ENCODE peak calls at places on chromosome 18, in four cellular contexts. S, N, L and R are unnamed samples.

GRCh38 chr18:12408247-12408869 is 629 bp downstream of the PRELID3A start:
- DNase-seq in L (no peak), N (no peak), S (no peak), R (peak; percentile 34)

GRCh38 chr18:3604626-3605408 is 154.8 kb downstream of the TGIF1 start:
- DNase-seq in N (no peak), S (peak; percentile 81), L (no peak), R (no peak)

GRCh38 chr18:76518543-76519155 is 23.6 kb upstream of the ZNF516 start:
- DNase-seq in S (no peak), N (no peak), L (no peak), R (no peak)

GRCh38 chr18:7272268-7273049 is 41.6 kb downstream of the LRRC30 start:
- DNase-seq in S (no peak), L (no peak), N (peak; percentile 16), R (peak; percentile 71)

GRCh38 chr18:23824704-23825103 is 135.5 kb downstream of the LAMA3 start:
- DNase-seq in N (no peak), S (no peak), L (no peak), R (no peak)

GRCh38 chr18:37393945-37394609 is 171.5 kb downstream of the CELF4 start:
- DNase-seq in S (no peak), L (no peak), N (peak; percentile 77), R (peak; percentile 97)

GRCh38 chr18:68148862-68149261 is 566.0 kb downstream of the TMX3 start:
- DNase-seq in L (no peak), S (no peak), N (no peak), R (no peak)

GRCh38 chr18:50424877-50425690 is 50.2 kb downstream of the SKA1 start:
- DNase-seq in S (no peak), L (no peak), N (peak; percentile 72), R (no peak)

GRCh38 chr18:56538756-56539155 is 99.6 kb downstream of the TXNL1 start:
- DNase-seq in L (no peak), N (no peak), S (no peak), R (no peak)

GRCh38 chr18:31040982-31041345 is 1.6 kb downstream of the DSC3 start:
- DNase-seq in L (no peak), N (no peak), S (no peak), R (peak; percentile 9)

GRCh38 chr18:54209471-54210180 is 14.8 kb downstream of the MBD2 start:
- DNase-seq in L (no peak), N (no peak), S (no peak), R (no peak)

GRCh38 chr18:7897119-7897518 is 330.0 kb downstream of the PTPRM start:
- DNase-seq in S (no peak), L (no peak), N (no peak), R (no peak)

GRCh38 chr18:50981381-50981780 is 13.5 kb downstream of the ELAC1 start:
- DNase-seq in N (no peak), S (no peak), L (no peak), R (no peak)

GRCh38 chr18:23226930-23227728 is 91.8 kb downstream of the CABLES1 start:
- DNase-seq in L (no peak), N (no peak), S (no peak), R (no peak)

GRCh38 chr18:79556829-79557585 is 122.6 kb upstream of the CTDP1 start:
- DNase-seq in N (no peak), L (no peak), S (no peak), R (no peak)

GRCh38 chr18:11176416-11176815 is 27.0 kb upstream of the PIEZO2 start:
- DNase-seq in L (no peak), N (no peak), S (no peak), R (no peak)

GRCh38 chr18:78892201-78892600 is 87.4 kb upstream of the SALL3 start:
- DNase-seq in S (no peak), N (no peak), L (no peak), R (no peak)

GRCh38 chr18:49690307-49690706 is 123.0 kb downstream of the ACAA2 start:
- DNase-seq in S (peak; percentile 67), N (no peak), L (peak; percentile 10), R (no peak)

GRCh38 chr18:23270999-23271680 is 135.9 kb downstream of the CABLES1 start:
- DNase-seq in L (no peak), N (no peak), S (no peak), R (no peak)

GRCh38 chr18:2981212-2981728 is 31.7 kb downstream of the LPIN2 start:
- DNase-seq in S (peak; percentile 64), L (no peak), N (no peak), R (no peak)

GRCh38 chr18:8765692-8766463 is 60.5 kb downstream of the MTCL1 start:
- DNase-seq in S (no peak), N (no peak), L (peak; percentile 2), R (peak; percentile 71)

GRCh38 chr18:7467708-7468466 is 99.2 kb upstream of the PTPRM start:
- DNase-seq in N (peak; percentile 22), S (no peak), L (no peak), R (no peak)

GRCh38 chr18:44830551-44830950 is 149.9 kb downstream of the SETBP1 start:
- DNase-seq in N (no peak), L (no peak), S (no peak), R (no peak)

GRCh38 chr18:44824884-44825283 is 144.2 kb downstream of the SETBP1 start:
- DNase-seq in N (no peak), S (no peak), L (no peak), R (no peak)

GRCh38 chr18:44826418-44827259 is 146.0 kb downstream of the SETBP1 start:
- DNase-seq in S (no peak), N (no peak), L (no peak), R (no peak)

GRCh38 chr18:44823782-44824181 is 143.1 kb downstream of the SETBP1 start:
- DNase-seq in L (no peak), N (no peak), S (no peak), R (no peak)

DNA sequence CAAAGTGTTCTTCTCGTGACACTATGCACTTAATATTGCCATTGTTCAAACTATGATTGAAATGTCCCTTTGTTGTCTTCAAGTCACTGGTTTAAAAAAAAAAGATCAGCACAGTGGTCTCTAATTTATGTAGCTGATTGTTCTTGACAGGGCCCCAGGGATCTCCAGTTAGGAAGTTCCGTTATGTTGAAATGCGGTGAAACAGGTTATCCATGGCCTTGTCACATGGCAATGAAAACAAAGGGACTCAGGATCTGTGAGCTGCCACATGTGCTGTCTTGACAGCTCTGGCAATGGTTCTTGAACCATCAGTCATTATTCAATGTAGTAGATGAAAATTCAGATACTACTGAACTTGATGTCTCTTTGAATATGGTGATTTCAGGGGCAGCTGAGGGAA is 147.4 kb downstream of the SETBP1 start:
- DNase-seq in L (no peak), N (no peak), S (no peak), R (no peak)
- TF ChIP-seq REST in L (no peak), N (no peak), S (no peak), R (no peak)

GRCh38 chr18:1094408-1094807 is 189.7 kb downstream of the ADCYAP1 start:
- DNase-seq in N (no peak), L (no peak), S (no peak), R (no peak)

GRCh38 chr18:1090758-1091157 is 186.1 kb downstream of the ADCYAP1 start:
- DNase-seq in S (no peak), N (no peak), L (no peak), R (no peak)

DNA sequence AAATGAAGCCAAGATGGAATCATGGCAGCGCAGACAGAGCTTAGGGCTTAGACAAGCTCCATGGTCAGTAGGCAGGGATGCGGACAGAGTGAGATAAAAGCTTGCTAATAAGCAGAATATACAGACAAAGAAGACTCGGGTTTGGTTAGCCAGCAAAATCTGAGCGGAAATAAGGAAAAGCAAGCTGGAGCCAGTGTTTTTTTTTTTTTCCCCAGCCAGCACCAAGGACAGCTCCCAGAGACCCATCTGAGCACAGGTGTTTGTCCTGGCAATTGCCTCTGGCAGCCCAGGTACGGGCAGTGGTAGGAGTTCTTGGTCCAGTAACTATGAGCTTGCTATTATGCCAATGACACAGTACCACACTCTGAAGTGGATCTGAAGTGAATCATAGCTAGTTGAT is 187.6 kb downstream of the ADCYAP1 start:
- DNase-seq in S (no peak), L (no peak), N (peak; percentile 24), R (no peak)
- TF ChIP-seq REST in S (peak; percentile 78), L (peak; percentile 80), N (peak; percentile 97), R (peak; percentile 87)

GRCh38 chr18:70490008-70490933 is 201.4 kb downstream of the SOCS6 start:
- DNase-seq in N (peak; percentile 11), L (peak; percentile 48), S (peak; percentile 24), R (peak; percentile 47)
- TF ChIP-seq REST in N (no peak), L (no peak), S (no peak), R (no peak)

GRCh38 chr18:57791192-57791591 is 11.9 kb downstream of the ATP8B1 start:
- DNase-seq in S (no peak), L (no peak), N (no peak), R (no peak)
- TF ChIP-seq REST in S (no peak), L (no peak), N (no peak), R (peak; percentile 50)

GRCh38 chr18:5601188-5601624 is 57.4 kb upstream of the EPB41L3 start:
- DNase-seq in S (no peak), N (no peak), L (no peak), R (no peak)

GRCh38 chr18:5600376-5601071 is 56.7 kb upstream of the EPB41L3 start:
- DNase-seq in L (no peak), S (no peak), N (no peak), R (no peak)

GRCh38 chr18:5596585-5596984 is 52.8 kb upstream of the EPB41L3 start:
- DNase-seq in L (no peak), N (no peak), S (no peak), R (no peak)
- TF ChIP-seq REST in L (no peak), N (no peak), S (no peak), R (no peak)

GRCh38 chr18:52486052-52486451 is 146.1 kb downstream of the DCC start:
- DNase-seq in N (no peak), S (no peak), L (no peak), R (no peak)
- TF ChIP-seq REST in N (no peak), S (no peak), L (no peak), R (no peak)

GRCh38 chr18:59758837-59759236 is 61.6 kb upstream of the CCBE1 start:
- DNase-seq in L (no peak), N (no peak), S (no peak), R (no peak)
- TF ChIP-seq REST in L (no peak), N (no peak), S (no peak), R (no peak)

GRCh38 chr18:45322343-45322742 is 292.9 kb upstream of the SLC14A2 start:
- DNase-seq in N (no peak), L (no peak), S (no peak), R (no peak)
- TF ChIP-seq REST in N (no peak), L (no peak), S (no peak), R (no peak)